ENCODE peak calls at places on chromosomes 12 and 14, in eight cellular contexts. B is activated CD4-positive, CD25-positive, alpha-beta regulatory T cell treated with anti-CD3 and anti-CD28 coated beads, Interleukin-2, amount 50 U/mL, for 16 hours; S is GM23248; K is T-helper 17 cell; V is HAP-1; Q is BJ; E is anterior cingulate cortex; L is CD4-positive, alpha-beta T cell. C is an unnamed sample.

GRCh38 chr14:62497708-62498107 is 547.5 kb downstream of the KCNH5 start:
- DNase-seq in Q (no peak), V (no peak), B (no peak), S (no peak), L (no peak), K (no peak), E (no peak), C (no peak)

GRCh38 chr12:55037349-55037748 is 17.6 kb downstream of the NEUROD4 start:
- DNase-seq in V (no peak), S (no peak), B (no peak), L (no peak), Q (no peak), K (no peak), E (no peak), C (no peak)

GRCh38 chr12:115000038-115000437 is 316.1 kb upstream of the TBX3 start:
- DNase-seq in L (no peak), E (no peak), K (no peak), S (peak), Q (no peak), B (no peak), V (no peak), C (no peak)

GRCh38 chr14:23578560-23579310 is at the start of gene JPH4:
- DNase-seq in Q (no peak), E (peak), L (no peak), S (no peak), V (no peak), K (no peak), B (no peak), C (peak)

GRCh38 chr12:123109319-123109772 is 41.5 kb downstream of the PITPNM2 start:
- DNase-seq in S (no peak), Q (no peak), L (no peak), E (no peak), V (no peak), K (no peak), B (no peak), C (no peak)

GRCh38 chr14:91980157-91980556 is 32.7 kb upstream of the FBLN5 start:
- DNase-seq in K (no peak), B (no peak), V (no peak), S (peak), Q (peak), E (no peak), L (no peak), C (no peak)

GRCh38 chr12:81288651-81289050 is 210.8 kb downstream of the ACSS3 start:
- DNase-seq in V (peak), B (no peak), K (no peak), E (no peak), S (no peak), Q (no peak), L (no peak), C (no peak)

GRCh38 chr12:63103489-63104131 is 47.4 kb downstream of the AVPR1A start:
- DNase-seq in B (no peak), S (peak), L (no peak), V (peak), Q (no peak), E (no peak), K (no peak), C (no peak)

GRCh38 chr14:104639889-104640548 is 35.4 kb upstream of the TMEM179 start:
- DNase-seq in K (peak), S (peak), L (peak), V (peak), B (peak), Q (no peak), E (no peak), C (no peak)

GRCh38 chr12:13102481-13103195 is 829 bp downstream of the GSG1 start:
- DNase-seq in S (peak), B (no peak), Q (no peak), K (no peak), L (no peak), V (no peak), E (no peak), C (no peak)

GRCh38 chr12:115810166-115810565 is 467.3 kb downstream of the MED13L start:
- DNase-seq in Q (no peak), V (no peak), E (no peak), L (no peak), B (no peak), S (no peak), K (no peak), C (no peak)

GRCh38 chr12:6272300-6273208 is 37.9 kb upstream of the PLEKHG6 start:
- DNase-seq in B (no peak), V (no peak), L (no peak), S (no peak), Q (no peak), K (no peak), E (no peak), C (no peak)

GRCh38 chr12:104303538-104304151 is at the start of gene EID3:
- DNase-seq in E (peak), B (peak), Q (no peak), K (peak), V (no peak), L (peak), S (peak), C (peak)

GRCh38 chr12:112828534-112828933 is 37.0 kb downstream of the RPH3A start:
- DNase-seq in V (no peak), K (no peak), L (no peak), E (no peak), S (no peak), B (no peak), Q (no peak), C (no peak)

GRCh38 chr12:91422107-91422506 is 239.5 kb upstream of the DCN start:
- DNase-seq in Q (no peak), L (no peak), K (no peak), B (no peak), E (no peak), V (no peak), S (no peak), C (no peak)

GRCh38 chr12:82176016-82176415 is 182.2 kb downstream of the CCDC59 start:
- DNase-seq in K (no peak), L (no peak), E (no peak), V (peak), S (peak), Q (no peak), B (no peak), C (no peak)

GRCh38 chr14:90354551-90355298 is 23.0 kb upstream of the NRDE2 start:
- DNase-seq in Q (no peak), S (no peak), K (no peak), V (no peak), L (no peak), E (no peak), B (no peak), C (no peak)

GRCh38 chr14:103832046-103832445 is 15.3 kb downstream of the PPP1R13B start:
- DNase-seq in E (no peak), S (peak), L (no peak), B (no peak), K (no peak), V (no peak), Q (no peak), C (no peak)

GRCh38 chr14:89493877-89494634 is 77.0 kb upstream of the FOXN3 start:
- DNase-seq in L (no peak), V (no peak), E (no peak), Q (no peak), K (no peak), S (no peak), B (no peak), C (no peak)

C was measured in cardiac septum.